ENCODE peak calls at places on chromosomes 4 and X, in five cellular contexts. D is fibroblast of lung, N is foreskin keratinocyte, P is Peyer's patch, X is astrocyte. M is an unnamed sample. For H3K4me1, the result is how much of the 10 kb centered on the place peaks cover.

GRCh38 chr4:109826719-109827118 is 1.1 kb upstream of the RRH start:
- DNase-seq in X (no peak), P (no peak), N (no peak), D (peak), M (no peak)

GRCh38 chr4:122503214-122503613 is 46.7 kb upstream of the IL2 start:
- DNase-seq in X (no peak), P (no peak), D (no peak), N (no peak), M (no peak)

GRCh38 chr4:25448379-25449109 is 71.5 kb downstream of the ANAPC4 start:
- DNase-seq in N (peak), X (peak), P (no peak), D (no peak), M (no peak)

GRCh38 chr4:151865744-151866143 is 104.9 kb upstream of the GATB start:
- DNase-seq in N (no peak), D (no peak), P (no peak), X (no peak), M (no peak)

GRCh38 chr4:7911044-7911578 is 28.6 kb downstream of the AFAP1 start:
- DNase-seq in N (no peak), D (peak), P (no peak), X (peak), M (no peak)

GRCh38 chr4:3041192-3042142 is 32.9 kb downstream of the HTT-AS start:
- DNase-seq in D (peak), P (peak), X (peak), N (no peak), M (peak)

GRCh38 chr4:30269850-30270249 is 450.3 kb upstream of the PCDH7 start:
- DNase-seq in D (no peak), N (no peak), X (no peak), P (no peak), M (no peak)

GRCh38 chr4:145351162-145351561 is 130.5 kb upstream of the SMAD1 start:
- DNase-seq in P (no peak), N (peak), D (no peak), X (no peak), M (no peak)

GRCh38 chr4:81919238-81919637 is 447.5 kb upstream of the RASGEF1B start:
- DNase-seq in D (no peak), X (no peak), N (no peak), P (no peak), M (no peak)

GRCh38 chrX:108439961-108440696 is 491 bp downstream of the COL4A5 start:
- DNase-seq in X (no peak), P (no peak), D (no peak), N (no peak), M (no peak)

GRCh38 chr4:110184124-110184790 is 14.2 kb downstream of the ELOVL6 start:
- DNase-seq in X (peak), P (no peak), N (no peak), D (no peak), M (no peak)

GRCh38 chr4:175531405-175532091 is 280.5 kb downstream of the GPM6A start:
- DNase-seq in N (no peak), D (peak), P (no peak), X (peak), M (no peak)

GRCh38 chr4:30821891-30822612 is 101.9 kb downstream of the PCDH7 start:
- DNase-seq in D (peak), N (no peak), P (no peak), X (peak), M (no peak)

GRCh38 chrX:49171752-49172279 is at the start of gene PLP2:
- DNase-seq in X (peak), P (peak), D (peak), N (no peak), M (peak)

GRCh38 chr4:128844931-128845330 is 35.4 kb downstream of the JADE1 start:
- DNase-seq in P (no peak), N (no peak), D (peak), X (no peak), M (no peak)

GRCh38 chr4:86403575-86403974 is 43.7 kb upstream of the MAPK10 start:
- DNase-seq in N (no peak), P (no peak), X (no peak), D (no peak), M (no peak)

GRCh38 chr4:126627255-126627654 is 1005.5 kb upstream of the INTU start:
- DNase-seq in D (peak), N (no peak), P (no peak), X (no peak), M (no peak)

GRCh38 chr4:35926753-35927152 is 317.6 kb downstream of the ARAP2 start:
- DNase-seq in X (no peak), N (no peak), P (no peak), D (no peak), M (no peak)

GRCh38 chrX:150316564-150316963 is 46.6 kb upstream of the MAMLD1 start:
- DNase-seq in P (no peak), D (no peak), X (no peak), N (no peak), M (no peak)

GRCh38 chrX:22163306-22163705 is 109.4 kb upstream of the CBLL2 start:
- DNase-seq in X (no peak), D (no peak), N (no peak), P (no peak), M (no peak)

GRCh38 chrX:41542151-41542935 is 95.2 kb downstream of the NYX start:
- DNase-seq in P (no peak), X (peak), D (no peak), N (no peak), M (no peak)

GRCh38 chr4:159070742-159071141 is 32.1 kb upstream of the RAPGEF2 start:
- DNase-seq in N (no peak), P (no peak), D (peak), X (peak), M (no peak)

GRCh38 chr4:1975391-1975801 is 33.4 kb downstream of the NELFA start:
- DNase-seq in X (no peak), P (no peak), N (no peak), D (no peak), M (peak)

GRCh38 chr4:5661237-5661636 is 47.1 kb downstream of the EVC2 start:
- DNase-seq in X (no peak), P (no peak), D (no peak), N (no peak), M (no peak)

GRCh38 chr4:88734403-88734949 is 36.8 kb upstream of the NAP1L5 start:
- DNase-seq in D (no peak), P (no peak), X (no peak), N (no peak), M (no peak)

GRCh38 chr4:33067221-33067620 is 2347.1 kb downstream of the PCDH7 start:
- DNase-seq in D (peak), P (no peak), X (no peak), N (no peak), M (no peak)

GRCh38 chrX:13803116-13803515 is 13.8 kb downstream of the GPM6B start:
- DNase-seq in D (no peak), P (no peak), N (no peak), X (no peak), M (no peak)

GRCh38 chr4:110071466-110071865 is 126.9 kb downstream of the ELOVL6 start:
- DNase-seq in D (no peak), P (no peak), X (no peak), N (no peak), M (no peak)

GRCh38 chr4:182448281-182449151 is 205.3 kb downstream of the TENM3 start:
- DNase-seq in N (peak), P (peak), D (peak), X (peak), M (peak)

GRCh38 chr4:176818531-176818930 is 25.8 kb upstream of the VEGFC start:
- DNase-seq in X (no peak), P (no peak), D (peak), N (no peak), M (no peak)

GRCh38 chrX:10401239-10401638 is 219.1 kb downstream of the MID1 start:
- DNase-seq in X (no peak), N (no peak), P (no peak), D (no peak), M (no peak)

GRCh38 chr4:24664956-24665355 is 80.6 kb upstream of the DHX15 start:
- DNase-seq in D (peak), P (no peak), N (no peak), X (peak), M (no peak)

GRCh38 chr4:139823345-139823744 is 157.7 kb downstream of the MGST2 start:
- DNase-seq in P (no peak), N (no peak), X (no peak), D (no peak), M (no peak)

GRCh38 chr4:183550345-183551080 is 45.7 kb downstream of the ING2 start:
- DNase-seq in N (no peak), X (no peak), D (no peak), P (no peak), M (no peak)

GRCh38 chrX:107565916-107566602 is 62.3 kb upstream of the PRPS1 start:
- DNase-seq in D (no peak), N (no peak), P (no peak), X (peak), M (no peak)

GRCh38 chrX:119512145-119512800 is 44.0 kb downstream of the SLC25A5 start:
- DNase-seq in X (peak), P (no peak), N (no peak), D (peak), M (peak)

GRCh38 chr4:58113083-58113482 is 1002.9 kb upstream of the IGFBP7 start:
- DNase-seq in P (no peak), D (no peak), X (no peak), N (no peak), M (no peak)

GRCh38 chrX:64204701-64205440 is 637 bp downstream of the AMER1 start:
- DNase-seq in D (peak), P (peak), N (peak), X (peak), M (peak)

GRCh38 chrX:109697855-109698254 is 35.2 kb downstream of the ACSL4 start:
- DNase-seq in X (no peak), P (no peak), D (no peak), N (no peak), M (no peak)
- H3K4me1 ChIP-seq in X (under half), P (under half), D (under half), N (under half), M (under half)

GRCh38 chr4:113049421-113050355 is at the start of gene ANK2:
- DNase-seq in D (peak), X (peak), N (no peak), P (no peak), M (no peak)
- H3K27ac ChIP-seq in D (no peak), X (no peak), N (no peak), P (no peak), M (no peak)

GRCh38 chrX:3711331-3711917 is 2.0 kb downstream of the PRKX start:
- DNase-seq in N (no peak), P (peak), D (no peak), X (no peak), M (no peak)
- H3K4me1 ChIP-seq in N (under half), P (under half), D (under half), X (under half), M (under half)

DNA sequence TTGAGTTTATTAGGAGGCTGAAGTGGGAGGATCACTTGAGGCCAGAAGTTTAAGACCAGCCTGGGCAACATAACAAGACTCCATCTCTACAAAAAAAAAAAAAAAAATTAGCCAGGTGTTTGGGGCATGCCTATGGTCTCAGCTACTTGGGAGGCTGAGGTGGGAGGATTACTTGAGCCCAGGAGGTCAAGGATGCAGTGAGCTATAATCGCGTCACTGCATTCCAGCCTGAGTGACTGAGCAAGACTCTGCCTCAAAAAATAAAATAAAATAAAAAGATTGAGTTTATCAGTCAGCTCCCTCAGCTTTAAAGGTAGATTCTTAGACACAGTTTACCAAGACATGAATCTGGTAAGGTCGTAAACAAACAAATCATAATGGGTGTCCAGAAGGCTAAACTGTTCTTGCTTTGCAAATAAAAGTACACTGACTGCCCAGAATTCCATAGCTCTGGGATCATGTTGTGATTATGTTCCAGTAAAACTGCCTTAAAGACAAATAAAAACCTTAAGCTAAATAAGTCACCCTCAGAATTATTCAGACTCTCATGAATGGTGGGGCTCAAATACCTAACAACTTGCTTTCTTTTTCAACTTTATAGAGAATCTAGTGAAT is 18.7 kb downstream of the APOO start:
- DNase-seq in P (no peak), N (no peak), D (no peak), X (peak), M (no peak)
- H3K27ac ChIP-seq in P (no peak), N (peak), D (no peak), X (peak), M (no peak)

GRCh38 chr4:73257242-73257994 is 1.2 kb downstream of the ANKRD17 start:
- DNase-seq in P (peak), N (peak), D (peak), X (peak), M (peak)
- H3K4me1 ChIP-seq in P (under half), N (under half), D (under half), X (under half), M (under half)

DNA sequence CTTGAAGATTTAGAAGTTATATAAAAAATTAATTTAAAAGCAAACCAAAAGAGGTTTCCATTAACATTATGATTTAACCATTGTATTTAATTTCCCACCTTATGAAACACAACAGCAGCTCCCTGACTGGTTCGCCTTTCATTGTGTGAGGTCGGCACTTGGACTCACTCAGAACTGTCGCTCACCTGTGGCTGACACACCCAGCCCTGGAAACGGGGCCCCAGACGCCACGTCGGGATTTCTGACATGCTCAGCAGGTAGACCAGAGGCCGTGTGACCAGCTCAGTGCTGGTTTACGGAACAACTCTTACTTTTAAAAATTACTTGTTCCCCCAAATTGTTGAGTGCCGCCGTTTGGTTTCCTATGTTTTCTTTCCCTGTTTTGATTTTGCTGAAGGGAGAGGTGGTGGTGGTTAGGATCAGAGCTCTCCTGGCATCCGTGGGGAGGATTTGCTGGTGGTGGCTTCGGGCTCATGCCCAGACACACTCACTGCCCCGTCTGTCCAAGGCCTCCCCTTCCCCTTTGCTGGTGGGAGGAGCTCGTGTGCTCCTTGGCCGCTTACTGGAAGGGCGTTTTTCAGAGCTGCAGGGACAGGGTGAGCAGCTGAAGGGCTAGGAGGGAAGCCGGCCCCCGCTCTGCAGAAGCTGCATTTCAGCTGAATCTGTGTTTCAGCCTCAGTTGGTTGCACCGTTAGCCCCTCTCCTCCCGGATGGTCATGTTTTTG is 59.2 kb downstream of the CPLX1 start:
- DNase-seq in P (no peak), X (no peak), N (no peak), D (no peak), M (no peak)
- H3K27ac ChIP-seq in P (no peak), X (peak), N (no peak), D (no peak), M (no peak)

DNA sequence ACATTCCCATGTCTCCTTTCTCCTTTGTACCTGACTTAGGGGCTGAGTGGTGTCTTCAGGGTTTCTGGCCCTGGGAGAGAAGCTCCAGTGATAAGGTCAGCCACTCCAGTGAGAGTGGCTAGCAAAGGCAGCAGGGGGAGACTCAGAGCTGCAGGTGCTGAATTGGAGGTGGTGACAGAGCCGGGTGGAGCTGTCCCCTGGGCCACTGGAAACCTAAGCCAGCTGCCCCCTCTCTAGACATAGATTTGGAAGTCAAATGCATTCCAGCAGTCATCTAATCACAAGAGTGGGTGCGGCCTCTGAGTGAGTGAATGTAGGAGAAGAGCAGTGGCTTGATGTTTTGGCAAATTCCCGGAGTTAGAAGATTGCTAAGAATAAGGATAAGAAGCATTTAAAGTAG is 28.5 kb downstream of the TRIM2 start:
- DNase-seq in D (no peak), X (no peak), N (no peak), P (no peak), M (no peak)
- H3K4me1 ChIP-seq in D (under half), X (under half), N (under half), P (under half), M (under half)

DNA sequence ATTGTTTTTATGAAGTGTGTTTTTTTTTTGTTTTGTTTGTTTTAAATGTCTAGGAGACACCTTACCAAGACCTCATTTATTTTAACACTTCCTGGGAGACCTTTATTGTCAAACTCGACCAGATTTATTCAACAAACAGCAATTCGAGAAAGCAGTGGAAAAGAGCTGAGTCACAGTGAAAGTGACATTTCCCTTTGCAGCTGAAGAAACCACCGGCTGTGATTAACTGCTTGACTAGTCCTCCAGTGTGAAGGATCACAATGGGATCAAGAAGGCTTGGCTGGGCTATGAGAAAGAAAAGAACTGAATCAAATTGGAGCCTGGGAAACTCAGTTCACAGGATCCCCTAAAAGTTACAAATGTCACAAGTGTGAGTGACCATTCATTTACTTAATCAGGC is 11.9 kb upstream of the ADH7 start:
- DNase-seq in D (peak), X (peak), N (peak), P (no peak), M (no peak)
- H3K27ac ChIP-seq in D (no peak), X (no peak), N (peak), P (no peak), M (no peak)

M was measured in right lobe of liver.